ENCODE peak calls at places on chromosomes 16 and 17, in six cellular contexts. One of them, this sample, is unnamed.

GRCh38 chr17:37570527-37571093 is 38.6 kb downstream of the SYNRG start:
- DNase-seq in uterus: no peak
- DNase-seq in AG09309: no peak
- DNase-seq in upper lobe of right lung: peak; percentile 66
- DNase-seq in dorsolateral prefrontal cortex: no peak
- DNase-seq in WTC11: peak; percentile 75
- DNase-seq in this sample: peak; percentile 53

GRCh38 chr16:12313902-12314621 is 337.5 kb downstream of the SNX29 start:
- DNase-seq in uterus: no peak
- DNase-seq in dorsolateral prefrontal cortex: no peak
- DNase-seq in upper lobe of right lung: no peak
- DNase-seq in AG09309: no peak
- DNase-seq in WTC11: no peak
- DNase-seq in this sample: no peak

GRCh38 chr16:15644306-15644961 is 1.5 kb upstream of the MARF1 start:
- DNase-seq in AG09309: peak; percentile 55
- DNase-seq in uterus: no peak
- DNase-seq in WTC11: no peak
- DNase-seq in dorsolateral prefrontal cortex: no peak
- DNase-seq in upper lobe of right lung: no peak
- DNase-seq in this sample: no peak

GRCh38 chr16:50244140-50244503 is 22.2 kb upstream of the ADCY7 start:
- DNase-seq in uterus: no peak
- DNase-seq in upper lobe of right lung: no peak
- DNase-seq in WTC11: no peak
- DNase-seq in AG09309: no peak
- DNase-seq in dorsolateral prefrontal cortex: no peak
- DNase-seq in this sample: no peak

GRCh38 chr16:57736419-57737281 is 1.1 kb downstream of the KATNB1 start:
- DNase-seq in upper lobe of right lung: peak; percentile 67
- DNase-seq in WTC11: peak; percentile 36
- DNase-seq in uterus: no peak
- DNase-seq in AG09309: peak; percentile 33
- DNase-seq in dorsolateral prefrontal cortex: no peak
- DNase-seq in this sample: peak; percentile 51

GRCh38 chr17:15271731-15272130 is 6.6 kb upstream of the PMP22 start:
- DNase-seq in uterus: no peak
- DNase-seq in dorsolateral prefrontal cortex: no peak
- DNase-seq in WTC11: no peak
- DNase-seq in upper lobe of right lung: no peak
- DNase-seq in AG09309: no peak
- DNase-seq in this sample: no peak

GRCh38 chr17:39270923-39271322 is 45.2 kb upstream of the STAC2 start:
- DNase-seq in dorsolateral prefrontal cortex: no peak
- DNase-seq in upper lobe of right lung: no peak
- DNase-seq in uterus: no peak
- DNase-seq in AG09309: peak; percentile 87
- DNase-seq in WTC11: no peak
- DNase-seq in this sample: no peak

GRCh38 chr17:81253358-81254131 is 14.4 kb downstream of the NDUFAF8 start:
- DNase-seq in uterus: peak; percentile 53
- DNase-seq in dorsolateral prefrontal cortex: no peak
- DNase-seq in WTC11: peak; percentile 57
- DNase-seq in AG09309: no peak
- DNase-seq in upper lobe of right lung: no peak
- DNase-seq in this sample: peak; percentile 61

GRCh38 chr16:2497116-2497630 is 16.6 kb upstream of the ATP6V0C start:
- DNase-seq in AG09309: no peak
- DNase-seq in upper lobe of right lung: peak; percentile 83
- DNase-seq in WTC11: no peak
- DNase-seq in uterus: no peak
- DNase-seq in dorsolateral prefrontal cortex: no peak
- DNase-seq in this sample: no peak

GRCh38 chr16:70151941-70152509 is 21.6 kb upstream of the CLEC18C start:
- DNase-seq in AG09309: no peak
- DNase-seq in dorsolateral prefrontal cortex: no peak
- DNase-seq in upper lobe of right lung: no peak
- DNase-seq in uterus: no peak
- DNase-seq in WTC11: no peak
- DNase-seq in this sample: no peak

GRCh38 chr17:80287806-80288579 is 27.3 kb downstream of the RNF213 start:
- DNase-seq in WTC11: no peak
- DNase-seq in dorsolateral prefrontal cortex: no peak
- DNase-seq in uterus: no peak
- DNase-seq in upper lobe of right lung: no peak
- DNase-seq in AG09309: no peak
- DNase-seq in this sample: no peak

GRCh38 chr17:82961366-82962162 is 117.8 kb upstream of the METRNL start:
- DNase-seq in uterus: no peak
- DNase-seq in WTC11: no peak
- DNase-seq in dorsolateral prefrontal cortex: no peak
- DNase-seq in AG09309: no peak
- DNase-seq in upper lobe of right lung: peak; percentile 60
- DNase-seq in this sample: no peak

GRCh38 chr16:65524997-65525396 is 403.1 kb upstream of the CDH11 start:
- DNase-seq in AG09309: no peak
- DNase-seq in dorsolateral prefrontal cortex: no peak
- DNase-seq in uterus: no peak
- DNase-seq in upper lobe of right lung: no peak
- DNase-seq in WTC11: no peak
- DNase-seq in this sample: no peak

GRCh38 chr17:79547586-79547985 is 63.3 kb downstream of the RBFOX3 start:
- DNase-seq in upper lobe of right lung: peak; percentile 32
- DNase-seq in WTC11: no peak
- DNase-seq in dorsolateral prefrontal cortex: no peak
- DNase-seq in uterus: no peak
- DNase-seq in AG09309: no peak
- DNase-seq in this sample: no peak

GRCh38 chr16:69315486-69316311 is 4.5 kb downstream of the VPS4A start:
- DNase-seq in AG09309: no peak
- DNase-seq in upper lobe of right lung: no peak
- DNase-seq in WTC11: no peak
- DNase-seq in dorsolateral prefrontal cortex: no peak
- DNase-seq in uterus: no peak
- DNase-seq in this sample: no peak

GRCh38 chr17:16872836-16873653 is 98.9 kb downstream of the TNFRSF13B start:
- DNase-seq in AG09309: no peak
- DNase-seq in upper lobe of right lung: peak; percentile 75
- DNase-seq in dorsolateral prefrontal cortex: no peak
- DNase-seq in WTC11: peak; percentile 73
- DNase-seq in uterus: no peak
- DNase-seq in this sample: peak; percentile 58

GRCh38 chr17:64502021-64502420 is 4.1 kb downstream of the DDX5 start:
- DNase-seq in upper lobe of right lung: no peak
- DNase-seq in uterus: no peak
- DNase-seq in dorsolateral prefrontal cortex: no peak
- DNase-seq in AG09309: no peak
- DNase-seq in WTC11: no peak
- DNase-seq in this sample: no peak

GRCh38 chr17:1485311-1485747 is 7.2 kb downstream of the MYO1C start:
- DNase-seq in AG09309: no peak
- DNase-seq in dorsolateral prefrontal cortex: no peak
- DNase-seq in upper lobe of right lung: peak; percentile 79
- DNase-seq in uterus: peak; percentile 52
- DNase-seq in WTC11: peak; percentile 73
- DNase-seq in this sample: peak; percentile 67

GRCh38 chr17:81287155-81287554 is 8.0 kb downstream of the SLC38A10 start:
- DNase-seq in AG09309: no peak
- DNase-seq in dorsolateral prefrontal cortex: no peak
- DNase-seq in WTC11: no peak
- DNase-seq in uterus: no peak
- DNase-seq in upper lobe of right lung: no peak
- DNase-seq in this sample: no peak

GRCh38 chr17:36837616-36838272 is 99.5 kb upstream of the LHX1 start:
- DNase-seq in dorsolateral prefrontal cortex: no peak
- DNase-seq in AG09309: no peak
- DNase-seq in uterus: no peak
- DNase-seq in upper lobe of right lung: no peak
- DNase-seq in WTC11: peak; percentile 47
- DNase-seq in this sample: no peak

GRCh38 chr17:72122668-72123495 is 2.1 kb downstream of the SOX9 start:
- DNase-seq in uterus: no peak
- DNase-seq in dorsolateral prefrontal cortex: peak; percentile 51
- DNase-seq in AG09309: no peak
- DNase-seq in upper lobe of right lung: peak; percentile 72
- DNase-seq in WTC11: peak; percentile 47
- DNase-seq in this sample: peak; percentile 52

GRCh38 chr16:65377131-65377649 is 255.3 kb upstream of the CDH11 start:
- DNase-seq in AG09309: no peak
- DNase-seq in upper lobe of right lung: no peak
- DNase-seq in uterus: no peak
- DNase-seq in WTC11: no peak
- DNase-seq in dorsolateral prefrontal cortex: no peak
- DNase-seq in this sample: no peak

GRCh38 chr16:10988164-10988803 is 43.9 kb downstream of the CLEC16A start:
- DNase-seq in AG09309: no peak
- DNase-seq in WTC11: peak; percentile 54
- DNase-seq in upper lobe of right lung: no peak
- DNase-seq in dorsolateral prefrontal cortex: no peak
- DNase-seq in uterus: no peak
- DNase-seq in this sample: peak; percentile 33
- TF ChIP-seq CTCF in AG09309: peak; percentile 38
- TF ChIP-seq CTCF in WTC11: peak; percentile 36
- TF ChIP-seq CTCF in upper lobe of right lung: peak; percentile 51
- TF ChIP-seq CTCF in dorsolateral prefrontal cortex: no peak
- TF ChIP-seq CTCF in uterus: no peak
- TF ChIP-seq CTCF in this sample: peak; percentile 66

GRCh38 chr16:19094542-19095365 is 19.0 kb upstream of the ITPRIPL2 start:
- DNase-seq in WTC11: no peak
- DNase-seq in AG09309: no peak
- DNase-seq in uterus: no peak
- DNase-seq in dorsolateral prefrontal cortex: no peak
- DNase-seq in upper lobe of right lung: no peak
- DNase-seq in this sample: no peak
- TF ChIP-seq CTCF in WTC11: no peak
- TF ChIP-seq CTCF in AG09309: no peak
- TF ChIP-seq CTCF in uterus: peak; percentile 4
- TF ChIP-seq CTCF in dorsolateral prefrontal cortex: no peak
- TF ChIP-seq CTCF in upper lobe of right lung: no peak
- TF ChIP-seq CTCF in this sample: no peak

DNA sequence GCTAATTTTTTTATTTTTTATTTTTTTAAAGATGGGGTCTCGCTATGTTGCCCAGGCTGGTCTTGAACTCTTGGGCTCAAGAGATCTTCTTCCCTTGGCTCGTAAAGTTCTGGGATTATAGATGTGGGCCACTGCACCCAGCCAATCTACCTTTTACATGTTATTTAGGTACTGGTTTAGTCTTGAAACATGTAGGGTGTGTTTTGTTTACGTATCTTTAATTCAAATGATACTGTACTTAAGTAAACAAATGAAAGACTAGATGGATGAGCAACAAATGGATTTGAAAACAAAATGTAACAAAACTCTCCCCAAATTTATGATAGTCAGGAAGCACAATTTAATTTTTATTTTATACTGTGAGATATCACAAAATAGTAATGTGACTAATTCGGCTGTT is 207.7 kb downstream of the LGALS9B start:
- DNase-seq in upper lobe of right lung: no peak
- DNase-seq in AG09309: no peak
- DNase-seq in dorsolateral prefrontal cortex: no peak
- DNase-seq in WTC11: no peak
- DNase-seq in uterus: no peak
- DNase-seq in this sample: no peak
- TF ChIP-seq CTCF in upper lobe of right lung: no peak
- TF ChIP-seq CTCF in AG09309: no peak
- TF ChIP-seq CTCF in dorsolateral prefrontal cortex: no peak
- TF ChIP-seq CTCF in WTC11: no peak
- TF ChIP-seq CTCF in uterus: no peak
- TF ChIP-seq CTCF in this sample: no peak

GRCh38 chr17:45048795-45049563 is 2.5 kb downstream of the DCAKD start:
- DNase-seq in AG09309: no peak
- DNase-seq in upper lobe of right lung: no peak
- DNase-seq in WTC11: no peak
- DNase-seq in dorsolateral prefrontal cortex: no peak
- DNase-seq in uterus: no peak
- DNase-seq in this sample: no peak
- TF ChIP-seq CTCF in AG09309: no peak
- TF ChIP-seq CTCF in upper lobe of right lung: peak; percentile 20
- TF ChIP-seq CTCF in WTC11: no peak
- TF ChIP-seq CTCF in dorsolateral prefrontal cortex: no peak
- TF ChIP-seq CTCF in uterus: no peak
- TF ChIP-seq CTCF in this sample: peak; percentile 21

DNA sequence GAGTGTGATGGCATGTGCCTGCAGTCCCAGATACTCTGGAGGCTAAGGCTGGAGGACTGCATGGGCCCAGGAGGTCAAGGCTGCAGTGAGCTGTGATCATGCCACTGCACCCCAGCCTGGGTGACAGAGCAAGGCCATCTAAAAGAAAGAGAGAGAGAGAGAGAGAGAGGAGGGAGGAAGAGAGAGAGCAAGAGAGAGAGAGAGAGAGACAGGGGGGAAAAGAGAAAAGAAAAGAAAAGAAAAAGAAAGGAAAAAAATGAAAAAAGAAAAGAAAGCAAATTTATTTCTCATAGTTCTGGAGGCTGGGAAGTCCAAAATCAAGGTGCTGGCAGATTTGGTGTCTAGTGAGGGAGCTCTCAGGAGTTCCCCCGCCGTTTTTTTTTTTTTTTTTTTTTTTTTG is 33.3 kb downstream of the RNF135 start:
- DNase-seq in uterus: no peak
- DNase-seq in upper lobe of right lung: no peak
- DNase-seq in AG09309: no peak
- DNase-seq in dorsolateral prefrontal cortex: no peak
- DNase-seq in WTC11: no peak
- DNase-seq in this sample: no peak
- TF ChIP-seq CTCF in uterus: no peak
- TF ChIP-seq CTCF in upper lobe of right lung: no peak
- TF ChIP-seq CTCF in AG09309: no peak
- TF ChIP-seq CTCF in dorsolateral prefrontal cortex: no peak
- TF ChIP-seq CTCF in WTC11: no peak
- TF ChIP-seq CTCF in this sample: no peak

This sample was measured in endothelial cell.